ENCODE peak calls at places on chromosome 11, in six cellular contexts. A is brain microvascular endothelial cell, M is fibroblast of lung, H is cardiac fibroblast, U is dorsolateral prefrontal cortex, T is Caco-2. F is an unnamed sample.
A peak's percentile ranks its signal among the peaks of the same experiment; 100 is the strongest.

GRCh38 chr11:27291954-27292641 is 70.9 kb downstream of the CCDC34 start:
- DNase-seq in U (no peak), H (no peak), M (peak; percentile 60), T (no peak), A (no peak), F (no peak)

GRCh38 chr11:1881442-1882264 is 10.0 kb downstream of the PRR33 start:
- DNase-seq in T (peak; percentile 25), H (no peak), A (no peak), M (no peak), U (no peak), F (no peak)

GRCh38 chr11:15800121-15800800 is 556.1 kb downstream of the SOX6 start:
- DNase-seq in H (peak; percentile 94), U (peak; percentile 39), A (peak; percentile 88), M (peak; percentile 96), T (no peak), F (no peak)

GRCh38 chr11:6926208-6927029 is at the start of gene ZNF215:
- DNase-seq in H (peak; percentile 92), T (no peak), M (peak; percentile 90), U (peak; percentile 76), A (peak; percentile 83), F (peak; percentile 83)

GRCh38 chr11:70460959-70461358 is 62.6 kb downstream of the CTTN start:
- DNase-seq in A (no peak), T (no peak), H (no peak), U (no peak), M (no peak), F (no peak)

GRCh38 chr11:77212314-77213007 is 84.4 kb downstream of the MYO7A start:
- DNase-seq in H (no peak), T (no peak), M (no peak), U (no peak), A (no peak), F (no peak)

GRCh38 chr11:72091292-72091691 is 10.6 kb downstream of the LRRC51 start:
- DNase-seq in U (peak; percentile 58), T (peak; percentile 88), M (peak; percentile 41), H (peak; percentile 75), A (peak; percentile 46), F (no peak)

GRCh38 chr11:132962026-132962425 is 570.3 kb downstream of the OPCML start:
- DNase-seq in T (no peak), A (peak; percentile 63), H (peak; percentile 19), M (peak; percentile 89), U (peak; percentile 89), F (peak; percentile 2)

GRCh38 chr11:47152126-47152952 is 24.3 kb downstream of the ARFGAP2 start:
- DNase-seq in A (no peak), T (no peak), M (no peak), U (no peak), H (no peak), F (no peak)

DNA sequence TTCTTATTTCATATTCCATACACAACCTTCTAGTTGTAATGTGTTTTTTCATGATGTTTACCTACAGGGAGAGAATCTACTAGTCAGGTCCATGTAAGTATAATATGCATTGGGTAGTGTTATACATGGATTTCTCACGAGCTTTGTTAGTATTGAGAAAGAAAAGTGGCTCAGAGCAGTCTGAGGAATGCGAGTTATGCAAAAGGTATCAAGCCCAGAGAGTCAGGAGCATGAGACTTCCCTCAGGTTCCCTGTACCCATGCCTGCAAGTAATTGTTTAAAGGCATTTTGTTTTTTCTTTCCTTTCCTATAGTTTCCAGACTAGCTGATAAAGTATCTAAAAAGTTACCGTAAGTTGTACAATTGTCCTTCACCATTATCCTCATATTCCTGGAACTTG is 66.1 kb downstream of the STK33 start:
- DNase-seq in T (no peak), H (no peak), U (no peak), A (no peak), M (no peak), F (no peak)
- H3K4me3 ChIP-seq in T (no peak overlapping the region), H (no peak overlapping the region), U (no peak overlapping the region), A (no peak overlapping the region), M (no peak overlapping the region), F (no peak overlapping the region)

DNA sequence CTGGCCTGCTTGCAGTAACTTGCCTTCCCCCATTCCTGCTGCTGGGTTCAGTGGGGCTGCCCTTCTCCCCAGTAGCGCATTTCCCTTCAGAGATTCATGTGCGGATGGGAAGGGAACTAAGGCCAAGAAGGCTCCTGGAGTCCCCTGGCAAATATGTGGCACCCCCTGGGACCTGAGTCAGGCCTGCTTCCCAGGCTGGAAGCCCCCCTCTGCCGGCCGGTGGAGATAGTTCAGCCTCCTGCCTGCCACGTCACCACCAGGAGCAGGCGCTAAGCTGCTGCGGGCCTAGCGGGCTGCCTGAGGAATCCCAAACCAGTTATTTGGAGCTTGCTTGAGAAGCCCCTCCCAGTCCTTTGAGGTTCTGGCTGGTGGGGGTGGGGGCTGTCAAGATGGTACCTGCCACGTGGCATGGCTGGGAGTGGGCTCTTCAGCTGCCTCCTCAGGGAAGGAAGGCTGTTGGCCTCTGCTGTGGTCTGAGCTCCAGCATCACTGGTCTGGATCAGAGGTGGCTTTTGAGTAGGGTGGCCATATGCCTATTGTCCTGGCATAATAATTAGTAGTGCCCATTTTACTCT is 2.0 kb downstream of the SERPINH1 start:
- DNase-seq in U (no peak), A (peak; percentile 87), T (no peak), M (peak; percentile 91), H (peak; percentile 96), F (peak; percentile 58)
- TF ChIP-seq CTCF in U (no peak), A (peak; percentile 84), T (no peak), M (peak; percentile 70), H (peak; percentile 76), F (peak; percentile 61)

GRCh38 chr11:13008625-13009475 is at the start of gene RASSF10:
- DNase-seq in U (peak; percentile 46), A (no peak), M (peak; percentile 70), T (peak; percentile 74), H (peak; percentile 5), F (no peak)
- H3K4me3 ChIP-seq in U (peak within 1 kb of the TSS; percentile 54), A (peak within 1 kb of the TSS; percentile 36), M (no peak within 1 kb of the TSS), T (peak within 1 kb of the TSS; percentile 52), H (peak within 1 kb of the TSS; percentile 4), F (no peak within 1 kb of the TSS)

GRCh38 chr11:131300304-131300703 is 70.1 kb upstream of the NTM start:
- DNase-seq in M (peak; percentile 33), T (peak; percentile 49), H (no peak), U (no peak), A (peak; percentile 22), F (no peak)

GRCh38 chr11:131297441-131297840 is 73.0 kb upstream of the NTM start:
- DNase-seq in A (no peak), U (no peak), H (no peak), M (no peak), T (no peak), F (no peak)

GRCh38 chr11:131290111-131290510 is 80.3 kb upstream of the NTM start:
- DNase-seq in H (no peak), T (no peak), M (no peak), A (no peak), U (no peak), F (no peak)

GRCh38 chr11:131301306-131301705 is 69.1 kb upstream of the NTM start:
- DNase-seq in A (no peak), M (no peak), U (no peak), T (no peak), H (no peak), F (no peak)

GRCh38 chr11:131295986-131296385 is 74.4 kb upstream of the NTM start:
- DNase-seq in A (no peak), H (no peak), U (no peak), M (no peak), T (no peak), F (no peak)
- TF ChIP-seq CTCF in A (no peak), H (no peak), U (no peak), M (no peak), T (no peak), F (no peak)

GRCh38 chr11:44445500-44446340 is 119.7 kb upstream of the CD82 start:
- DNase-seq in U (no peak), A (no peak), M (peak; percentile 1), H (no peak), T (peak; percentile 51), F (no peak)
- H3K4me3 ChIP-seq in U (no peak overlapping the region), A (no peak overlapping the region), M (no peak overlapping the region), H (no peak overlapping the region), T (no peak overlapping the region), F (no peak overlapping the region)

GRCh38 chr11:57802411-57802810 is 40.8 kb downstream of the CTNND1 start:
- DNase-seq in U (no peak), M (no peak), A (no peak), H (no peak), T (no peak), F (no peak)

GRCh38 chr11:57805780-57806179 is 44.2 kb downstream of the CTNND1 start:
- DNase-seq in H (no peak), M (no peak), T (no peak), A (no peak), U (no peak), F (no peak)

GRCh38 chr11:57800444-57801184 is 39.0 kb downstream of the CTNND1 start:
- DNase-seq in U (no peak), M (peak; percentile 58), T (peak; percentile 77), H (peak; percentile 85), A (peak; percentile 47), F (peak; percentile 62)

GRCh38 chr11:57801185-57801490 is 39.5 kb downstream of the CTNND1 start:
- DNase-seq in H (peak; percentile 35), T (no peak), A (no peak), U (no peak), M (no peak), F (no peak)

DNA sequence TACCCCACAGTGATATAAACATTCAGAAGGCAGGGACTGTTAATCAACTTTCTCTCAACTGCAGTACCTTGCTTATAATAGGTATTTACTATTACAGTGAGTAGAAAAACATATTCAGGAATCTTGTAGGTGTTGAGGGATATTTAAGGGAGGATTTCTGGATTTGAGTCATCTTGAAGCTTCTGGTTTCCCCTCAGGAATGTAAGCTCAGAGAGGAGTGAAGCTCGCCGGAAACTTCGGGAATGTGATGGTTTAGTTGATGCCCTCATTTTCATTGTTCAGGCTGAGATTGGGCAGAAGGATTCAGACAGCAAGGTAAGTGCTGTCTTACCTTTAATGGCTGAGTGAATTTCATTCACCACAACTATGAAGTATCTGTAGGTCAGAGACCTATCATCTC is 42.9 kb downstream of the CTNND1 start:
- DNase-seq in M (peak; percentile 51), H (no peak), U (no peak), A (no peak), T (no peak), F (no peak)
- TF ChIP-seq CTCF in M (no peak), H (no peak), U (no peak), A (no peak), T (no peak), F (no peak)

DNA sequence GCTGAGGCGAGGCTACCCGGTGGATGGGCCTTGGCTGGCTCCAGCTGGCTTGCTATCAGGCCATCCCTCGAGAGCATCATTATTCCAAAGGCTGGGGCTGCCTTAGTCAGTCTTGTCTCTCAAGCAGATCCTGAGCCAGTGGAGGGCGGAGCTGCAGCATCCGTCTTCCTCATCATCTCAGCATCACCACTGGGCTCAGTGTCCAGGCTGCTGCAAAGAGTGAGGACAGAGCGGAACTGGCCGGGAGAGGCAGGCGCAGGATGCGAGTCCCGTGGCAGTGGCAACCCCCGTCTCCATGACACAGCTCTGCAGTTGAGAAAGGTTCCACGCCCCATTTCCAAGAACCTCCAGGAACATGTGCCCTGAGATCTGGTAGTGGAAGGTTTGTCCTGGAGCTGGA is 4.4 kb downstream of the TP53I11 start:
- DNase-seq in U (peak; percentile 71), M (no peak), T (no peak), H (peak; percentile 68), A (no peak), F (no peak)
- H3K4me3 ChIP-seq in U (peak overlapping the region; percentile 78), M (no peak overlapping the region), T (no peak overlapping the region), H (no peak overlapping the region), A (no peak overlapping the region), F (no peak overlapping the region)

F was measured in HFF-Myc.